ENCODE peak calls at places on chromosomes 13 and 19, in four cellular contexts. One of them, this sample, is unnamed.

GRCh38 chr19:33864311-33864850 is 67.7 kb downstream of the KCTD15 start:
- DNase-seq in H1: no peak
- DNase-seq in HepG2: no peak
- DNase-seq in GM12878: no peak
- DNase-seq in this sample: no peak

GRCh38 chr19:41083516-41083915 is 4.7 kb upstream of the CYP2A13 start:
- DNase-seq in HepG2: no peak
- DNase-seq in H1: no peak
- DNase-seq in GM12878: no peak
- DNase-seq in this sample: no peak

GRCh38 chr13:109773276-109773675 is 13.1 kb downstream of the IRS2 start:
- DNase-seq in GM12878: no peak
- DNase-seq in H1: no peak
- DNase-seq in HepG2: no peak
- DNase-seq in this sample: no peak

GRCh38 chr13:64510698-64511097 is 2719.4 kb downstream of the PCDH9 start:
- DNase-seq in GM12878: no peak
- DNase-seq in H1: no peak
- DNase-seq in HepG2: no peak
- DNase-seq in this sample: no peak

GRCh38 chr13:46622013-46622917 is 69.3 kb downstream of the LRCH1 start:
- DNase-seq in GM12878: no peak
- DNase-seq in HepG2: peak
- DNase-seq in H1: no peak
- DNase-seq in this sample: no peak

GRCh38 chr13:113448545-113448884 is 4.8 kb downstream of the ADPRHL1 start:
- DNase-seq in GM12878: no peak
- DNase-seq in HepG2: peak
- DNase-seq in H1: no peak
- DNase-seq in this sample: no peak

GRCh38 chr13:72567566-72567965 is 159.9 kb downstream of the MZT1 start:
- DNase-seq in HepG2: no peak
- DNase-seq in H1: no peak
- DNase-seq in GM12878: no peak
- DNase-seq in this sample: no peak

GRCh38 chr19:7983286-7983950 is 22.0 kb downstream of the ELAVL1 start:
- DNase-seq in GM12878: no peak
- DNase-seq in H1: no peak
- DNase-seq in HepG2: no peak
- DNase-seq in this sample: no peak

GRCh38 chr13:35695411-35695810 is 218.9 kb upstream of the MAB21L1 start:
- DNase-seq in GM12878: no peak
- DNase-seq in HepG2: no peak
- DNase-seq in H1: no peak
- DNase-seq in this sample: no peak

GRCh38 chr13:66222926-66223325 is 1007.2 kb downstream of the PCDH9 start:
- DNase-seq in HepG2: no peak
- DNase-seq in GM12878: no peak
- DNase-seq in H1: no peak
- DNase-seq in this sample: no peak

GRCh38 chr13:26964278-26965057 is 203.9 kb upstream of the GPR12 start:
- DNase-seq in GM12878: no peak
- DNase-seq in HepG2: no peak
- DNase-seq in H1: no peak
- DNase-seq in this sample: no peak

GRCh38 chr19:23882493-23882892 is 32.2 kb upstream of the ZNF726 start:
- DNase-seq in HepG2: peak
- DNase-seq in GM12878: no peak
- DNase-seq in H1: no peak
- DNase-seq in this sample: no peak

GRCh38 chr13:109568273-109568900 is 218.0 kb downstream of the IRS2 start:
- DNase-seq in HepG2: peak
- DNase-seq in H1: no peak
- DNase-seq in GM12878: no peak
- DNase-seq in this sample: peak

GRCh38 chr19:40342644-40343311 is 5.4 kb downstream of the C19orf47 start:
- DNase-seq in GM12878: no peak
- DNase-seq in HepG2: no peak
- DNase-seq in H1: no peak
- DNase-seq in this sample: no peak

GRCh38 chr13:89212186-89212585 is 1541.0 kb downstream of the SLITRK5 start:
- DNase-seq in HepG2: no peak
- DNase-seq in GM12878: no peak
- DNase-seq in H1: no peak
- DNase-seq in this sample: no peak

GRCh38 chr19:39858541-39858940 is 12.4 kb upstream of the FBL start:
- DNase-seq in GM12878: no peak
- DNase-seq in H1: no peak
- DNase-seq in HepG2: peak
- DNase-seq in this sample: no peak

GRCh38 chr19:8335343-8336071 is 7.6 kb downstream of the KANK3 start:
- DNase-seq in H1: no peak
- DNase-seq in HepG2: no peak
- DNase-seq in GM12878: no peak
- DNase-seq in this sample: peak

GRCh38 chr13:110944121-110944967 is 29.5 kb upstream of the ANKRD10 start:
- DNase-seq in GM12878: no peak
- DNase-seq in HepG2: peak
- DNase-seq in H1: no peak
- DNase-seq in this sample: peak

GRCh38 chr13:78826312-78826711 is 167.4 kb upstream of the OBI1 start:
- DNase-seq in HepG2: no peak
- DNase-seq in H1: no peak
- DNase-seq in GM12878: no peak
- DNase-seq in this sample: no peak

GRCh38 chr19:46546194-46546896 is 50.7 kb upstream of the PNMA8B start:
- DNase-seq in GM12878: no peak
- DNase-seq in HepG2: peak
- DNase-seq in H1: no peak
- DNase-seq in this sample: peak

GRCh38 chr19:18100710-18101109 is 3.1 kb downstream of the MAST3 start:
- DNase-seq in H1: no peak
- DNase-seq in GM12878: no peak
- DNase-seq in HepG2: peak
- DNase-seq in this sample: no peak

GRCh38 chr13:42991892-42992584 is at the start of gene EPSTI1:
- DNase-seq in H1: no peak
- DNase-seq in GM12878: no peak
- DNase-seq in HepG2: no peak
- DNase-seq in this sample: no peak

GRCh38 chr13:40193290-40194203 is 472.9 kb downstream of the FOXO1 start:
- DNase-seq in H1: no peak
- DNase-seq in GM12878: no peak
- DNase-seq in HepG2: no peak
- DNase-seq in this sample: no peak

GRCh38 chr13:98293570-98294142 is 116.6 kb upstream of the RNF113B start:
- DNase-seq in H1: no peak
- DNase-seq in GM12878: no peak
- DNase-seq in HepG2: no peak
- DNase-seq in this sample: no peak

GRCh38 chr19:46772170-46773017 is 16.0 kb downstream of the SLC1A5 start:
- DNase-seq in HepG2: no peak
- DNase-seq in H1: no peak
- DNase-seq in GM12878: no peak
- DNase-seq in this sample: no peak

GRCh38 chr13:26475176-26476110 is 82.0 kb upstream of the WASF3 start:
- DNase-seq in GM12878: no peak
- DNase-seq in HepG2: no peak
- DNase-seq in H1: peak
- DNase-seq in this sample: no peak

GRCh38 chr13:111489301-111489700 is 168.9 kb downstream of the TEX29 start:
- DNase-seq in HepG2: no peak
- DNase-seq in H1: no peak
- DNase-seq in GM12878: no peak
- DNase-seq in this sample: no peak

GRCh38 chr13:43054803-43055802 is 31.7 kb downstream of the DNAJC15 start:
- DNase-seq in GM12878: no peak
- DNase-seq in HepG2: peak
- DNase-seq in H1: no peak
- DNase-seq in this sample: no peak

GRCh38 chr19:41546386-41546789 is 29.6 kb upstream of the CEACAM21 start:
- DNase-seq in GM12878: no peak
- DNase-seq in HepG2: no peak
- DNase-seq in H1: no peak
- DNase-seq in this sample: no peak

GRCh38 chr19:21308778-21309177 is 20.4 kb downstream of the ZNF708 start:
- DNase-seq in HepG2: no peak
- DNase-seq in H1: no peak
- DNase-seq in GM12878: no peak
- DNase-seq in this sample: no peak

GRCh38 chr13:102977471-102977870 is 88.7 kb downstream of the SLC10A2 start:
- DNase-seq in H1: no peak
- DNase-seq in HepG2: no peak
- DNase-seq in GM12878: no peak
- DNase-seq in this sample: no peak

DNA sequence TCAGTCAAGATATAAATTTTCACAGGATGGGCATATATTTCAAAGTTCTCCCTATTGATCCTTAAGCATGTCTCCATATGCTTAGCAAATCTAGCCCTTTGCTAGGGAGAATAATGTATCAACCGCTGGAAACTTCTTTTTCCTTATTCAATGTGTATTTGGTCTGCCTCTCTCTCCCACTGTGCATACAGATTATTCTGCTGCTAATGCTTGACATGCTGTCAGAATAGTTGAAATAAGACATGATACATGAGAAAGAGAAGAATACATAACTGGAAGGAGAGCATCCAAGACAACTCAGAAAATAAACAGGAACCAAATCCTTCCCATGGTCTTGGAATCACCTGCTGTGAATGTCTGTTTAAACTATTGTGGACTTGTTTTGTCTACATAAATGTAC is 1103.1 kb downstream of the EFNB2 start:
- DNase-seq in GM12878: no peak
- DNase-seq in HepG2: no peak
- DNase-seq in H1: no peak
- DNase-seq in this sample: no peak
- TF ChIP-seq TCF12 in GM12878: no peak
- TF ChIP-seq TCF12 in HepG2: no peak
- TF ChIP-seq TCF12 in H1: no peak
- TF ChIP-seq TCF12 in this sample: no peak

GRCh38 chr19:49133621-49134454 is 14.5 kb downstream of the PPFIA3 start:
- DNase-seq in HepG2: no peak
- DNase-seq in H1: no peak
- DNase-seq in GM12878: no peak
- DNase-seq in this sample: peak
- TF ChIP-seq TCF12 in HepG2: no peak
- TF ChIP-seq TCF12 in H1: no peak
- TF ChIP-seq TCF12 in GM12878: no peak
- TF ChIP-seq TCF12 in this sample: no peak

GRCh38 chr19:3667766-3668165 is 32.5 kb downstream of the PIP5K1C start:
- DNase-seq in H1: no peak
- DNase-seq in GM12878: no peak
- DNase-seq in HepG2: no peak
- DNase-seq in this sample: no peak

GRCh38 chr19:3664879-3665642 is 35.2 kb downstream of the PIP5K1C start:
- DNase-seq in GM12878: no peak
- DNase-seq in H1: no peak
- DNase-seq in HepG2: no peak
- DNase-seq in this sample: no peak

GRCh38 chr19:3667037-3667638 is 33.1 kb downstream of the PIP5K1C start:
- DNase-seq in HepG2: no peak
- DNase-seq in GM12878: no peak
- DNase-seq in H1: no peak
- DNase-seq in this sample: no peak

GRCh38 chr19:3663838-3664237 is 36.4 kb downstream of the PIP5K1C start:
- DNase-seq in GM12878: no peak
- DNase-seq in HepG2: no peak
- DNase-seq in H1: no peak
- DNase-seq in this sample: no peak

DNA sequence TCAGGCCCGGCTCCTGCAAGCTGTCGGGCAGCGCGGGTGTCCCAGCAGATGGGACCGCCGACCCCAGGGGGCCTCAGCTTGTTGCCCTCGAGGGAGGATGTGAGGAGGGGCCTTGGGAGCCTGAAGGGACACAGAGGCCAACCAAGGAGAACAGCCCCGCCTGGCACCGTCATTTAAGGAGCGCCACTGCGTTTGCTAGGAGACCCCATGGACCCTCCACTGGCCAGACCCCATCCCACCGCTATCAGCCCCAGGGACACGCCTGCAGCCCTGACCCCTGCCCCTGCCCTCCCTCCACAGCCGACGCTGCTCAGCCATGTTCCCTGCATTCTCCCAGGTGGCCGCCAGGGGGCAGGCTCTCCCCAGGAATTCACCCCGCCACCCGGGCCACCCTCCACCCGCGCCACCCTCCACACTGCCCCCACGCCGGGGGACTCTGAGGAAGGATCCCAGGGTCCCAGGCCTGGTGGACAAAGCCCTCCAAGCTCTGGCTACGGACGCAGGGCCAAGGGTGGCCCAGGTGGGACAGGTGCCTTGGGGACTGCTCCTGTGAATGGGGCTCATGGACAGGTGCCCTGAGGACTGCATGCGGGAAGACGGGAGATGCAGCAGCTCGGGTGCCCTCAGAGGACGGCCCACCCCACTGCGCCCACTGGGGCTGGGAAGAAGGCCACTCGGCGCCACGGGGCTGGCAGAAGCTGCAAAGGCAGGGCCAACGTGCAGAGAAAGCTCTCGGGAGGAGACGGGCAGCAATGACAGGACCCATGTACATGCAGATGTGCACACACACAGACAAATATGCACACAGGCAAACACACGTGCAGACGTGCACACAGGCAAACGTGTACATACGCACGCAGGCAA is 34.4 kb downstream of the PIP5K1C start:
- DNase-seq in H1: no peak
- DNase-seq in GM12878: no peak
- DNase-seq in HepG2: peak
- DNase-seq in this sample: peak
- TF ChIP-seq TCF12 in H1: no peak
- TF ChIP-seq TCF12 in GM12878: no peak
- TF ChIP-seq TCF12 in HepG2: no peak
- TF ChIP-seq TCF12 in this sample: no peak

GRCh38 chr19:35790981-35791813 is 15.8 kb downstream of the ARHGAP33 start:
- DNase-seq in HepG2: peak
- DNase-seq in H1: no peak
- DNase-seq in GM12878: no peak
- DNase-seq in this sample: no peak
- TF ChIP-seq TCF12 in HepG2: no peak
- TF ChIP-seq TCF12 in H1: no peak
- TF ChIP-seq TCF12 in GM12878: no peak
- TF ChIP-seq TCF12 in this sample: no peak

DNA sequence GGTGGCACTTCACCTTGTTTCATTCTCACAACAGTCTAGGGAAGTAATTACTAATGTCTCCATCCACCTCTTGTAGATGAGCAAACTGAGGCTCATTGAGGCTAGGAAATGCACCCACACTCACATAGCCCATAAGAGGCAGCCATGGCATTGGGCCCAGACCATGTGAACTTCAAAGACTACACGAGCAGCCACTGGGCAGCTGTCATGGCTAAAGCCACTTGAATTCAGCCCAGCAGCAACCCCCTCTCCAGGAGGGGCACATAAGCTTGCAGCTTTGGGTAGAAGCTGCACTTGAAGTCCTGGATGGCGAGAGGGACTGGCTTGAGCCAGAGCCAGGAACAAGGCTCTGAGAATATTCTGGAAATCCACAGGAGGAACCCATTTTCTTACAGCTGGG is 13.4 kb downstream of the ALOX5AP start:
- DNase-seq in H1: no peak
- DNase-seq in GM12878: no peak
- DNase-seq in HepG2: no peak
- DNase-seq in this sample: no peak
- TF ChIP-seq TCF12 in H1: no peak
- TF ChIP-seq TCF12 in GM12878: no peak
- TF ChIP-seq TCF12 in HepG2: no peak
- TF ChIP-seq TCF12 in this sample: no peak

This sample was measured in SK-N-SH.